ENCODE peak calls at places on chromosomes 11 and 22, in eight cellular contexts. One of them, this sample, is unnamed.

GRCh38 chr22:39496131-39496838 is 5.8 kb upstream of the MIEF1 start:
- DNase-seq in NCI-H2171: peak
- DNase-seq in RWPE1: no peak
- DNase-seq in stimulated activated CD4-positive, alpha-beta T cell treated with anti-CD3 and anti-CD28 coated beads, Interleukin-2, amount 100 ng/mL, for 4 hours: peak
- DNase-seq in upper lobe of right lung: peak
- DNase-seq in AG09309: no peak
- DNase-seq in LoVo: peak
- DNase-seq in fibroblast of lung: peak
- DNase-seq in this sample: peak

GRCh38 chr11:112248216-112248615 is 12.4 kb downstream of the PLET1 start:
- DNase-seq in upper lobe of right lung: no peak
- DNase-seq in NCI-H2171: no peak
- DNase-seq in RWPE1: no peak
- DNase-seq in LoVo: no peak
- DNase-seq in fibroblast of lung: peak
- DNase-seq in AG09309: no peak
- DNase-seq in stimulated activated CD4-positive, alpha-beta T cell treated with anti-CD3 and anti-CD28 coated beads, Interleukin-2, amount 100 ng/mL, for 4 hours: no peak
- DNase-seq in this sample: no peak

GRCh38 chr11:8867856-8868705 is 42.9 kb upstream of the AKIP1 start:
- DNase-seq in stimulated activated CD4-positive, alpha-beta T cell treated with anti-CD3 and anti-CD28 coated beads, Interleukin-2, amount 100 ng/mL, for 4 hours: no peak
- DNase-seq in upper lobe of right lung: no peak
- DNase-seq in fibroblast of lung: peak
- DNase-seq in RWPE1: no peak
- DNase-seq in AG09309: no peak
- DNase-seq in NCI-H2171: no peak
- DNase-seq in LoVo: no peak
- DNase-seq in this sample: no peak

GRCh38 chr22:20055654-20056053 is 24.4 kb upstream of the DGCR8 start:
- DNase-seq in AG09309: no peak
- DNase-seq in RWPE1: no peak
- DNase-seq in NCI-H2171: no peak
- DNase-seq in LoVo: no peak
- DNase-seq in stimulated activated CD4-positive, alpha-beta T cell treated with anti-CD3 and anti-CD28 coated beads, Interleukin-2, amount 100 ng/mL, for 4 hours: no peak
- DNase-seq in upper lobe of right lung: no peak
- DNase-seq in fibroblast of lung: no peak
- DNase-seq in this sample: no peak

GRCh38 chr11:10117709-10118341 is 176.2 kb downstream of the SBF2 start:
- DNase-seq in AG09309: peak
- DNase-seq in RWPE1: no peak
- DNase-seq in LoVo: no peak
- DNase-seq in fibroblast of lung: peak
- DNase-seq in stimulated activated CD4-positive, alpha-beta T cell treated with anti-CD3 and anti-CD28 coated beads, Interleukin-2, amount 100 ng/mL, for 4 hours: no peak
- DNase-seq in upper lobe of right lung: no peak
- DNase-seq in NCI-H2171: no peak
- DNase-seq in this sample: no peak

GRCh38 chr11:64372802-64373597 is 14.0 kb downstream of the RPS6KA4 start:
- DNase-seq in stimulated activated CD4-positive, alpha-beta T cell treated with anti-CD3 and anti-CD28 coated beads, Interleukin-2, amount 100 ng/mL, for 4 hours: no peak
- DNase-seq in AG09309: no peak
- DNase-seq in RWPE1: no peak
- DNase-seq in NCI-H2171: peak
- DNase-seq in upper lobe of right lung: no peak
- DNase-seq in fibroblast of lung: no peak
- DNase-seq in LoVo: peak
- DNase-seq in this sample: no peak

GRCh38 chr22:47092896-47093311 is 330.5 kb downstream of the TBC1D22A start:
- DNase-seq in upper lobe of right lung: no peak
- DNase-seq in LoVo: no peak
- DNase-seq in RWPE1: no peak
- DNase-seq in NCI-H2171: no peak
- DNase-seq in AG09309: peak
- DNase-seq in stimulated activated CD4-positive, alpha-beta T cell treated with anti-CD3 and anti-CD28 coated beads, Interleukin-2, amount 100 ng/mL, for 4 hours: no peak
- DNase-seq in fibroblast of lung: peak
- DNase-seq in this sample: no peak

GRCh38 chr11:78156081-78156844 is 16.8 kb upstream of the ALG8 start:
- DNase-seq in NCI-H2171: no peak
- DNase-seq in AG09309: no peak
- DNase-seq in RWPE1: no peak
- DNase-seq in LoVo: no peak
- DNase-seq in fibroblast of lung: no peak
- DNase-seq in stimulated activated CD4-positive, alpha-beta T cell treated with anti-CD3 and anti-CD28 coated beads, Interleukin-2, amount 100 ng/mL, for 4 hours: no peak
- DNase-seq in upper lobe of right lung: no peak
- DNase-seq in this sample: no peak

GRCh38 chr11:134040386-134041297 is 28.2 kb upstream of the JAM3 start:
- DNase-seq in stimulated activated CD4-positive, alpha-beta T cell treated with anti-CD3 and anti-CD28 coated beads, Interleukin-2, amount 100 ng/mL, for 4 hours: no peak
- DNase-seq in upper lobe of right lung: peak
- DNase-seq in RWPE1: no peak
- DNase-seq in LoVo: no peak
- DNase-seq in AG09309: no peak
- DNase-seq in fibroblast of lung: peak
- DNase-seq in NCI-H2171: no peak
- DNase-seq in this sample: no peak

GRCh38 chr11:37394236-37394870 is 796.3 kb upstream of the RAG2 start:
- DNase-seq in upper lobe of right lung: no peak
- DNase-seq in stimulated activated CD4-positive, alpha-beta T cell treated with anti-CD3 and anti-CD28 coated beads, Interleukin-2, amount 100 ng/mL, for 4 hours: no peak
- DNase-seq in LoVo: no peak
- DNase-seq in fibroblast of lung: peak
- DNase-seq in AG09309: no peak
- DNase-seq in RWPE1: no peak
- DNase-seq in NCI-H2171: no peak
- DNase-seq in this sample: no peak

GRCh38 chr11:76617553-76618265 is 52.8 kb downstream of the LRRC32 start:
- DNase-seq in upper lobe of right lung: no peak
- DNase-seq in AG09309: no peak
- DNase-seq in RWPE1: no peak
- DNase-seq in LoVo: no peak
- DNase-seq in stimulated activated CD4-positive, alpha-beta T cell treated with anti-CD3 and anti-CD28 coated beads, Interleukin-2, amount 100 ng/mL, for 4 hours: no peak
- DNase-seq in fibroblast of lung: peak
- DNase-seq in NCI-H2171: no peak
- DNase-seq in this sample: no peak

GRCh38 chr11:94876645-94877445 is 96.5 kb downstream of the CWC15 start:
- DNase-seq in AG09309: peak
- DNase-seq in LoVo: peak
- DNase-seq in fibroblast of lung: peak
- DNase-seq in RWPE1: peak
- DNase-seq in NCI-H2171: no peak
- DNase-seq in stimulated activated CD4-positive, alpha-beta T cell treated with anti-CD3 and anti-CD28 coated beads, Interleukin-2, amount 100 ng/mL, for 4 hours: peak
- DNase-seq in upper lobe of right lung: peak
- DNase-seq in this sample: peak

GRCh38 chr11:11167806-11168205 is 185.2 kb downstream of the CSNK2A3 start:
- DNase-seq in LoVo: no peak
- DNase-seq in fibroblast of lung: no peak
- DNase-seq in AG09309: no peak
- DNase-seq in upper lobe of right lung: no peak
- DNase-seq in RWPE1: no peak
- DNase-seq in stimulated activated CD4-positive, alpha-beta T cell treated with anti-CD3 and anti-CD28 coated beads, Interleukin-2, amount 100 ng/mL, for 4 hours: no peak
- DNase-seq in NCI-H2171: no peak
- DNase-seq in this sample: no peak

GRCh38 chr11:71428861-71429435 is 19.2 kb downstream of the DHCR7 start:
- DNase-seq in fibroblast of lung: peak
- DNase-seq in stimulated activated CD4-positive, alpha-beta T cell treated with anti-CD3 and anti-CD28 coated beads, Interleukin-2, amount 100 ng/mL, for 4 hours: no peak
- DNase-seq in AG09309: no peak
- DNase-seq in LoVo: no peak
- DNase-seq in NCI-H2171: no peak
- DNase-seq in upper lobe of right lung: peak
- DNase-seq in RWPE1: no peak
- DNase-seq in this sample: no peak

GRCh38 chr11:111392552-111392951 is 13.5 kb upstream of the POU2AF1 start:
- DNase-seq in upper lobe of right lung: no peak
- DNase-seq in fibroblast of lung: no peak
- DNase-seq in NCI-H2171: no peak
- DNase-seq in stimulated activated CD4-positive, alpha-beta T cell treated with anti-CD3 and anti-CD28 coated beads, Interleukin-2, amount 100 ng/mL, for 4 hours: no peak
- DNase-seq in AG09309: no peak
- DNase-seq in LoVo: no peak
- DNase-seq in RWPE1: no peak
- DNase-seq in this sample: no peak

GRCh38 chr11:128365044-128365443 is 222.3 kb downstream of the ETS1 start:
- DNase-seq in fibroblast of lung: peak
- DNase-seq in NCI-H2171: no peak
- DNase-seq in AG09309: peak
- DNase-seq in RWPE1: peak
- DNase-seq in LoVo: peak
- DNase-seq in upper lobe of right lung: no peak
- DNase-seq in stimulated activated CD4-positive, alpha-beta T cell treated with anti-CD3 and anti-CD28 coated beads, Interleukin-2, amount 100 ng/mL, for 4 hours: no peak
- DNase-seq in this sample: no peak

GRCh38 chr22:49393526-49393925 is 434.1 kb downstream of the BRD1 start:
- DNase-seq in fibroblast of lung: no peak
- DNase-seq in NCI-H2171: no peak
- DNase-seq in upper lobe of right lung: no peak
- DNase-seq in LoVo: no peak
- DNase-seq in RWPE1: no peak
- DNase-seq in stimulated activated CD4-positive, alpha-beta T cell treated with anti-CD3 and anti-CD28 coated beads, Interleukin-2, amount 100 ng/mL, for 4 hours: no peak
- DNase-seq in AG09309: no peak
- DNase-seq in this sample: no peak

GRCh38 chr22:37370306-37370979 is 56.8 kb downstream of the ELFN2 start:
- DNase-seq in upper lobe of right lung: peak
- DNase-seq in stimulated activated CD4-positive, alpha-beta T cell treated with anti-CD3 and anti-CD28 coated beads, Interleukin-2, amount 100 ng/mL, for 4 hours: no peak
- DNase-seq in AG09309: no peak
- DNase-seq in NCI-H2171: peak
- DNase-seq in LoVo: no peak
- DNase-seq in fibroblast of lung: no peak
- DNase-seq in RWPE1: no peak
- DNase-seq in this sample: no peak

GRCh38 chr11:2270322-2271076 is at the start of gene ASCL2:
- DNase-seq in stimulated activated CD4-positive, alpha-beta T cell treated with anti-CD3 and anti-CD28 coated beads, Interleukin-2, amount 100 ng/mL, for 4 hours: no peak
- DNase-seq in NCI-H2171: no peak
- DNase-seq in fibroblast of lung: no peak
- DNase-seq in upper lobe of right lung: peak
- DNase-seq in LoVo: no peak
- DNase-seq in RWPE1: no peak
- DNase-seq in AG09309: no peak
- DNase-seq in this sample: no peak

GRCh38 chr22:46328066-46328465 is 7.4 kb upstream of the TRMU start:
- DNase-seq in fibroblast of lung: no peak
- DNase-seq in RWPE1: no peak
- DNase-seq in NCI-H2171: no peak
- DNase-seq in AG09309: no peak
- DNase-seq in LoVo: no peak
- DNase-seq in stimulated activated CD4-positive, alpha-beta T cell treated with anti-CD3 and anti-CD28 coated beads, Interleukin-2, amount 100 ng/mL, for 4 hours: no peak
- DNase-seq in upper lobe of right lung: no peak
- DNase-seq in this sample: no peak

GRCh38 chr22:28208797-28209196 is 289.7 kb upstream of the PITPNB start:
- DNase-seq in LoVo: no peak
- DNase-seq in AG09309: no peak
- DNase-seq in RWPE1: no peak
- DNase-seq in stimulated activated CD4-positive, alpha-beta T cell treated with anti-CD3 and anti-CD28 coated beads, Interleukin-2, amount 100 ng/mL, for 4 hours: no peak
- DNase-seq in upper lobe of right lung: no peak
- DNase-seq in NCI-H2171: no peak
- DNase-seq in fibroblast of lung: no peak
- DNase-seq in this sample: no peak

GRCh38 chr11:74257934-74258553 is 53.4 kb downstream of the P4HA3 start:
- DNase-seq in LoVo: no peak
- DNase-seq in AG09309: no peak
- DNase-seq in upper lobe of right lung: no peak
- DNase-seq in stimulated activated CD4-positive, alpha-beta T cell treated with anti-CD3 and anti-CD28 coated beads, Interleukin-2, amount 100 ng/mL, for 4 hours: no peak
- DNase-seq in fibroblast of lung: peak
- DNase-seq in RWPE1: no peak
- DNase-seq in NCI-H2171: no peak
- DNase-seq in this sample: no peak

GRCh38 chr11:77203901-77204755 is 76.1 kb downstream of the MYO7A start:
- DNase-seq in upper lobe of right lung: peak
- DNase-seq in LoVo: no peak
- DNase-seq in RWPE1: no peak
- DNase-seq in fibroblast of lung: no peak
- DNase-seq in AG09309: no peak
- DNase-seq in stimulated activated CD4-positive, alpha-beta T cell treated with anti-CD3 and anti-CD28 coated beads, Interleukin-2, amount 100 ng/mL, for 4 hours: no peak
- DNase-seq in NCI-H2171: no peak
- DNase-seq in this sample: no peak

GRCh38 chr11:116114198-116114651 is 610.0 kb upstream of the CADM1 start:
- DNase-seq in upper lobe of right lung: no peak
- DNase-seq in NCI-H2171: no peak
- DNase-seq in LoVo: no peak
- DNase-seq in RWPE1: no peak
- DNase-seq in stimulated activated CD4-positive, alpha-beta T cell treated with anti-CD3 and anti-CD28 coated beads, Interleukin-2, amount 100 ng/mL, for 4 hours: no peak
- DNase-seq in AG09309: no peak
- DNase-seq in fibroblast of lung: no peak
- DNase-seq in this sample: no peak

GRCh38 chr11:132994038-132994502 is 538.2 kb downstream of the OPCML start:
- DNase-seq in AG09309: no peak
- DNase-seq in fibroblast of lung: no peak
- DNase-seq in RWPE1: no peak
- DNase-seq in upper lobe of right lung: no peak
- DNase-seq in LoVo: no peak
- DNase-seq in stimulated activated CD4-positive, alpha-beta T cell treated with anti-CD3 and anti-CD28 coated beads, Interleukin-2, amount 100 ng/mL, for 4 hours: no peak
- DNase-seq in NCI-H2171: no peak
- DNase-seq in this sample: no peak

GRCh38 chr22:32106930-32107329 is 52.2 kb downstream of the C22orf42 start:
- DNase-seq in AG09309: no peak
- DNase-seq in upper lobe of right lung: no peak
- DNase-seq in LoVo: peak
- DNase-seq in fibroblast of lung: peak
- DNase-seq in NCI-H2171: no peak
- DNase-seq in RWPE1: peak
- DNase-seq in stimulated activated CD4-positive, alpha-beta T cell treated with anti-CD3 and anti-CD28 coated beads, Interleukin-2, amount 100 ng/mL, for 4 hours: no peak
- DNase-seq in this sample: no peak

GRCh38 chr22:19870153-19871022 is 15.7 kb upstream of the GNB1L start:
- DNase-seq in stimulated activated CD4-positive, alpha-beta T cell treated with anti-CD3 and anti-CD28 coated beads, Interleukin-2, amount 100 ng/mL, for 4 hours: no peak
- DNase-seq in AG09309: no peak
- DNase-seq in upper lobe of right lung: peak
- DNase-seq in fibroblast of lung: no peak
- DNase-seq in LoVo: no peak
- DNase-seq in NCI-H2171: no peak
- DNase-seq in RWPE1: no peak
- DNase-seq in this sample: no peak

GRCh38 chr11:79428406-79428805 is 12.4 kb downstream of the TENM4 start:
- DNase-seq in stimulated activated CD4-positive, alpha-beta T cell treated with anti-CD3 and anti-CD28 coated beads, Interleukin-2, amount 100 ng/mL, for 4 hours: no peak
- DNase-seq in LoVo: no peak
- DNase-seq in NCI-H2171: no peak
- DNase-seq in upper lobe of right lung: no peak
- DNase-seq in RWPE1: no peak
- DNase-seq in AG09309: no peak
- DNase-seq in fibroblast of lung: peak
- DNase-seq in this sample: no peak

GRCh38 chr22:24289138-24289537 is 18.5 kb downstream of the SPECC1L start:
- DNase-seq in upper lobe of right lung: no peak
- DNase-seq in RWPE1: no peak
- DNase-seq in stimulated activated CD4-positive, alpha-beta T cell treated with anti-CD3 and anti-CD28 coated beads, Interleukin-2, amount 100 ng/mL, for 4 hours: no peak
- DNase-seq in LoVo: no peak
- DNase-seq in AG09309: peak
- DNase-seq in NCI-H2171: no peak
- DNase-seq in fibroblast of lung: peak
- DNase-seq in this sample: no peak

GRCh38 chr11:48066881-48067800 is 86.8 kb downstream of the PTPRJ start:
- DNase-seq in LoVo: no peak
- DNase-seq in RWPE1: no peak
- DNase-seq in upper lobe of right lung: no peak
- DNase-seq in fibroblast of lung: no peak
- DNase-seq in AG09309: no peak
- DNase-seq in stimulated activated CD4-positive, alpha-beta T cell treated with anti-CD3 and anti-CD28 coated beads, Interleukin-2, amount 100 ng/mL, for 4 hours: no peak
- DNase-seq in NCI-H2171: no peak
- DNase-seq in this sample: no peak

GRCh38 chr11:65498042-65498726 is 661 bp upstream of the MALAT1 start:
- DNase-seq in RWPE1: no peak
- DNase-seq in stimulated activated CD4-positive, alpha-beta T cell treated with anti-CD3 and anti-CD28 coated beads, Interleukin-2, amount 100 ng/mL, for 4 hours: no peak
- DNase-seq in LoVo: peak
- DNase-seq in AG09309: no peak
- DNase-seq in NCI-H2171: peak
- DNase-seq in fibroblast of lung: peak
- DNase-seq in upper lobe of right lung: peak
- DNase-seq in this sample: peak

GRCh38 chr22:23849009-23850006 is 8.4 kb upstream of the SLC2A11 start:
- DNase-seq in upper lobe of right lung: peak
- DNase-seq in LoVo: peak
- DNase-seq in AG09309: no peak
- DNase-seq in fibroblast of lung: peak
- DNase-seq in NCI-H2171: peak
- DNase-seq in RWPE1: peak
- DNase-seq in stimulated activated CD4-positive, alpha-beta T cell treated with anti-CD3 and anti-CD28 coated beads, Interleukin-2, amount 100 ng/mL, for 4 hours: peak
- DNase-seq in this sample: peak

GRCh38 chr11:84673753-84674152 is 953.4 kb downstream of the DLG2 start:
- DNase-seq in upper lobe of right lung: no peak
- DNase-seq in fibroblast of lung: no peak
- DNase-seq in RWPE1: no peak
- DNase-seq in LoVo: no peak
- DNase-seq in stimulated activated CD4-positive, alpha-beta T cell treated with anti-CD3 and anti-CD28 coated beads, Interleukin-2, amount 100 ng/mL, for 4 hours: no peak
- DNase-seq in NCI-H2171: no peak
- DNase-seq in AG09309: no peak
- DNase-seq in this sample: no peak

GRCh38 chr11:77151804-77152513 is 23.9 kb downstream of the MYO7A start:
- DNase-seq in LoVo: no peak
- DNase-seq in AG09309: no peak
- DNase-seq in fibroblast of lung: no peak
- DNase-seq in RWPE1: no peak
- DNase-seq in upper lobe of right lung: no peak
- DNase-seq in NCI-H2171: peak
- DNase-seq in stimulated activated CD4-positive, alpha-beta T cell treated with anti-CD3 and anti-CD28 coated beads, Interleukin-2, amount 100 ng/mL, for 4 hours: no peak
- DNase-seq in this sample: peak